ENCODE peak calls at places on chromosomes 4 and X, in six cellular contexts. Q, X, R, Z, O and F are unnamed samples.
A peak's percentile ranks its signal among the peaks of the same experiment; 100 is the strongest.

GRCh38 chrX:33592398-33592797 is 381.0 kb upstream of the DMD start:
- DNase-seq in Q (no peak), X (no peak), R (no peak), Z (no peak), O (no peak), F (no peak)

GRCh38 chr4:124282301-124282898 is 430.1 kb downstream of the ANKRD50 start:
- DNase-seq in Q (no peak), X (no peak), R (no peak), Z (no peak), O (no peak), F (no peak)

GRCh38 chrX:108601276-108601675 is 135.1 kb downstream of the IRS4 start:
- DNase-seq in Q (no peak), X (no peak), R (no peak), Z (no peak), O (no peak), F (no peak)

GRCh38 chr4:163748474-163748873 is 254.0 kb downstream of the TMA16 start:
- DNase-seq in Q (peak; percentile 50), X (no peak), R (no peak), Z (no peak), O (peak; percentile 4), F (peak; percentile 2)

GRCh38 chrX:72351606-72352338 is 46.1 kb upstream of the CITED1 start:
- DNase-seq in Q (no peak), X (no peak), R (no peak), Z (no peak), O (peak; percentile 9), F (peak; percentile 53)

GRCh38 chr4:102324725-102325124 is 20.6 kb downstream of the SLC39A8 start:
- DNase-seq in Q (no peak), X (peak; percentile 6), R (no peak), Z (no peak), O (no peak), F (peak; percentile 32)

GRCh38 chrX:107449490-107450175 is at the start of gene FRMPD3:
- DNase-seq in Q (no peak), X (peak; percentile 51), R (peak; percentile 64), Z (peak; percentile 15), O (peak; percentile 26), F (peak; percentile 39)

GRCh38 chr4:1216869-1217294 is 32.0 kb downstream of the CTBP1 start:
- DNase-seq in Q (no peak), X (no peak), R (peak; percentile 81), Z (no peak), O (no peak), F (no peak)

GRCh38 chr4:1265351-1265750 is 16.4 kb upstream of the CTBP1 start:
- DNase-seq in Q (no peak), X (no peak), R (no peak), Z (no peak), O (no peak), F (no peak)

GRCh38 chr4:122674371-122674770 is 53.5 kb upstream of the IL21 start:
- DNase-seq in Q (no peak), X (no peak), R (no peak), Z (no peak), O (no peak), F (no peak)

GRCh38 chrX:16171944-16172343 is 4.7 kb downstream of the MAGEB17 start:
- DNase-seq in Q (no peak), X (no peak), R (no peak), Z (no peak), O (no peak), F (no peak)

GRCh38 chr4:181728567-181728966 is 514.6 kb upstream of the TENM3 start:
- DNase-seq in Q (no peak), X (no peak), R (no peak), Z (no peak), O (no peak), F (no peak)

GRCh38 chr4:52376107-52376704 is 282.9 kb downstream of the USP46 start:
- DNase-seq in Q (peak; percentile 77), X (peak; percentile 72), R (peak; percentile 48), Z (peak; percentile 10), O (peak; percentile 76), F (peak; percentile 73)

GRCh38 chr4:140296335-140296753 is 77.1 kb upstream of the SCOC start:
- DNase-seq in Q (peak; percentile 56), X (no peak), R (no peak), Z (no peak), O (peak; percentile 70), F (peak; percentile 93)

GRCh38 chr4:52853351-52853750 is 8.8 kb upstream of the RASL11B start:
- DNase-seq in Q (no peak), X (no peak), R (no peak), Z (no peak), O (no peak), F (peak; percentile 70)

GRCh38 chr4:78775278-78776030 is 696 bp upstream of the BMP2K start:
- DNase-seq in Q (peak; percentile 65), X (peak; percentile 89), R (peak; percentile 89), Z (peak; percentile 85), O (peak; percentile 93), F (peak; percentile 88)

GRCh38 chr4:73944061-73944875 is 37.6 kb downstream of the PF4 start:
- DNase-seq in Q (no peak), X (peak; percentile 62), R (no peak), Z (no peak), O (peak; percentile 42), F (peak; percentile 58)

GRCh38 chr4:137892134-137892533 is 350.0 kb downstream of the SLC7A11 start:
- DNase-seq in Q (peak; percentile 55), X (no peak), R (no peak), Z (no peak), O (no peak), F (peak; percentile 63)

GRCh38 chr4:116229420-116229819 is 856.0 kb downstream of the TRAM1L1 start:
- DNase-seq in Q (no peak), X (no peak), R (no peak), Z (no peak), O (no peak), F (no peak)

GRCh38 chr4:99653921-99654890 is 3.4 kb downstream of the C4orf54 start:
- DNase-seq in Q (no peak), X (no peak), R (no peak), Z (no peak), O (no peak), F (no peak)

GRCh38 chr4:91577864-91578263 is 725.9 kb upstream of the GRID2 start:
- DNase-seq in Q (no peak), X (no peak), R (no peak), Z (no peak), O (no peak), F (no peak)

GRCh38 chrX:86047174-86047991 is at the start of gene CHM:
- DNase-seq in Q (peak; percentile 80), X (peak; percentile 72), R (peak; percentile 77), Z (peak; percentile 89), O (peak; percentile 78), F (peak; percentile 87)

GRCh38 chr4:127782025-127782274 is 172 bp upstream of the HSPA4L start:
- DNase-seq in Q (peak; percentile 82), X (peak; percentile 95), R (no peak), Z (peak; percentile 93), O (peak; percentile 95), F (peak; percentile 95)

GRCh38 chr4:94472056-94472826 is 20.5 kb downstream of the PDLIM5 start:
- DNase-seq in Q (peak; percentile 84), X (no peak), R (no peak), Z (no peak), O (no peak), F (peak; percentile 90)

GRCh38 chr4:30962949-30963348 is 242.8 kb downstream of the PCDH7 start:
- DNase-seq in Q (no peak), X (no peak), R (no peak), Z (no peak), O (peak; percentile 22), F (no peak)
- TF ChIP-seq EZH2phosphoT487 in Q (no peak), X (no peak), R (no peak), Z (no peak), O (no peak), F (no peak)

GRCh38 chr4:185016101-185016940 is 2.0 kb upstream of the HELT start:
- DNase-seq in Q (no peak), X (peak; percentile 65), R (no peak), Z (no peak), O (no peak), F (no peak)
- H3K4me3 ChIP-seq in Q (no peak overlapping the region), X (peak overlapping the region; percentile 36), R (no peak overlapping the region), Z (no peak overlapping the region), O (no peak overlapping the region), F (no peak overlapping the region)

GRCh38 chr4:145161549-145161948 is 18.8 kb downstream of the OTUD4 start:
- DNase-seq in Q (no peak), X (no peak), R (no peak), Z (no peak), O (no peak), F (no peak)
- TF ChIP-seq EZH2phosphoT487 in Q (no peak), X (no peak), R (no peak), Z (no peak), O (no peak), F (no peak)

GRCh38 chrX:131746491-131746968 is 202.7 kb downstream of the OR13H1 start:
- DNase-seq in Q (peak; percentile 91), X (no peak), R (peak; percentile 10), Z (peak; percentile 78), O (no peak), F (no peak)

GRCh38 chrX:131752493-131753198 is 208.8 kb downstream of the OR13H1 start:
- DNase-seq in Q (peak; percentile 60), X (no peak), R (no peak), Z (peak; percentile 76), O (no peak), F (no peak)

GRCh38 chrX:131745942-131746489 is 202.1 kb downstream of the OR13H1 start:
- DNase-seq in Q (peak; percentile 4), X (no peak), R (no peak), Z (no peak), O (no peak), F (no peak)

GRCh38 chrX:131747173-131747572 is 203.3 kb downstream of the OR13H1 start:
- DNase-seq in Q (peak; percentile 91), X (no peak), R (no peak), Z (peak; percentile 88), O (no peak), F (no peak)
- H3K4me3 ChIP-seq in Q (peak overlapping the region; percentile 72), X (no peak overlapping the region), R (no peak overlapping the region), Z (peak overlapping the region; percentile 63), O (no peak overlapping the region), F (no peak overlapping the region)

GRCh38 chr4:157076578-157076947 is 613 bp downstream of the GLRB start:
- DNase-seq in Q (peak; percentile 12), X (peak; percentile 25), R (no peak), Z (no peak), O (peak; percentile 30), F (no peak)

GRCh38 chr4:157075811-157076577 is at the start of gene GLRB:
- DNase-seq in Q (peak; percentile 38), X (peak; percentile 67), R (no peak), Z (no peak), O (peak; percentile 71), F (peak; percentile 66)

GRCh38 chr4:157080605-157081004 is 4.7 kb downstream of the GLRB start:
- DNase-seq in Q (no peak), X (no peak), R (no peak), Z (no peak), O (no peak), F (no peak)

GRCh38 chr4:157075401-157075800 is 549 bp upstream of the GLRB start:
- DNase-seq in Q (no peak), X (no peak), R (no peak), Z (no peak), O (no peak), F (no peak)

DNA sequence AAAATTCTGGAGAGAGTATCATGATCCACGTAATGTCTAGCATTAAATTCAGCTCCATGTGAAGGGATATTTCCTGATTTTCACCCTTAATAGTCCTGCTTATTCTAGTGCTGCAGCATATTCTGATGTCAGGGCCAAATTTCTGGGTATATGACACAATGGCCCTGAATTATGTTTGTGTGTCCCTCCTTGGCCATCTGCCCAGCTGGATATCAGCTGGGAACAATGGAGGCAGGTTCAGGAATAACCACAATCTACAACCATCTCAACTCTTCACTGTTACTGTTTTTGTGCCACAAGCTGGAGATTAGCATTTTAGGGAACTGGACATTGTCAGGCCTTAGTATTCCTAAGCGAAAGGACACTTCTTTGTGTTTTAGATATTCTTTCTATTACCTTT is 3.5 kb downstream of the GLRB start:
- DNase-seq in Q (no peak), X (no peak), R (no peak), Z (no peak), O (no peak), F (no peak)
- TF ChIP-seq EZH2phosphoT487 in Q (no peak), X (no peak), R (no peak), Z (no peak), O (no peak), F (no peak)